ENCODE peak calls at places on chromosome 19, in six cellular contexts. U, N, S, X, J and I are unnamed samples.

GRCh38 chr19:5484398-5485285 is 29.4 kb downstream of the ZNRF4 start:
- DNase-seq in U (peak; percentile 33), N (peak; percentile 66), S (no peak), X (no peak), J (peak; percentile 59), I (no peak)

GRCh38 chr19:10984166-10984735 is 23.4 kb downstream of the SMARCA4 start:
- DNase-seq in U (no peak), N (no peak), S (no peak), X (no peak), J (no peak), I (no peak)

GRCh38 chr19:1865172-1866010 is 2.0 kb upstream of the KLF16 start:
- DNase-seq in U (no peak), N (no peak), S (no peak), X (no peak), J (no peak), I (no peak)

GRCh38 chr19:27762933-27763332 is 1450.0 kb downstream of the UQCRFS1 start:
- DNase-seq in U (no peak), N (no peak), S (no peak), X (no peak), J (no peak), I (no peak)

GRCh38 chr19:48400018-48400742 is 6.7 kb downstream of the GRIN2D start:
- DNase-seq in U (no peak), N (peak; percentile 67), S (peak; percentile 53), X (no peak), J (no peak), I (no peak)

GRCh38 chr19:5127710-5128109 is 158.8 kb downstream of the KDM4B start:
- DNase-seq in U (no peak), N (no peak), S (no peak), X (no peak), J (no peak), I (no peak)

GRCh38 chr19:40798997-40799557 is at the start of gene EGLN2:
- DNase-seq in U (no peak), N (no peak), S (no peak), X (no peak), J (no peak), I (no peak)

GRCh38 chr19:10505583-10506229 is 2.5 kb upstream of the KEAP1 start:
- DNase-seq in U (no peak), N (peak; percentile 83), S (peak; percentile 71), X (peak; percentile 85), J (peak; percentile 55), I (no peak)

GRCh38 chr19:47024502-47024901 is 4.9 kb downstream of the NPAS1 start:
- DNase-seq in U (no peak), N (no peak), S (no peak), X (no peak), J (no peak), I (no peak)

GRCh38 chr19:11657307-11657706 is 60.0 kb downstream of the ZNF627 start:
- DNase-seq in U (no peak), N (no peak), S (no peak), X (no peak), J (no peak), I (no peak)

GRCh38 chr19:22945560-22945959 is 57.4 kb downstream of the ZNF728 start:
- DNase-seq in U (no peak), N (no peak), S (no peak), X (peak; percentile 36), J (no peak), I (no peak)

GRCh38 chr19:15197275-15198005 is 3.4 kb downstream of the NOTCH3 start:
- DNase-seq in U (no peak), N (no peak), S (no peak), X (no peak), J (no peak), I (no peak)

GRCh38 chr19:1584500-1585242 is 8.0 kb downstream of the MBD3 start:
- DNase-seq in U (no peak), N (no peak), S (no peak), X (no peak), J (no peak), I (no peak)

GRCh38 chr19:30630289-30631034 is 258.3 kb downstream of the ZNF536 start:
- DNase-seq in U (no peak), N (no peak), S (no peak), X (no peak), J (no peak), I (no peak)

GRCh38 chr19:38514812-38515633 is 81.5 kb downstream of the RYR1 start:
- DNase-seq in U (peak; percentile 2), N (peak; percentile 78), S (peak; percentile 42), X (peak; percentile 79), J (peak; percentile 71), I (peak; percentile 5)

GRCh38 chr19:19232231-19232630 is 20.5 kb downstream of the NCAN start:
- DNase-seq in U (no peak), N (peak; percentile 66), S (no peak), X (no peak), J (no peak), I (no peak)

GRCh38 chr19:15897738-15898276 is at the start of gene CYP4F2:
- DNase-seq in U (no peak), N (no peak), S (no peak), X (no peak), J (no peak), I (no peak)

GRCh38 chr19:35846038-35846668 is 6.2 kb downstream of the NPHS1 start:
- DNase-seq in U (no peak), N (no peak), S (no peak), X (no peak), J (no peak), I (no peak)
- TF ChIP-seq CTCF in U (no peak), N (no peak), S (no peak), X (no peak), J (no peak), I (no peak)

DNA sequence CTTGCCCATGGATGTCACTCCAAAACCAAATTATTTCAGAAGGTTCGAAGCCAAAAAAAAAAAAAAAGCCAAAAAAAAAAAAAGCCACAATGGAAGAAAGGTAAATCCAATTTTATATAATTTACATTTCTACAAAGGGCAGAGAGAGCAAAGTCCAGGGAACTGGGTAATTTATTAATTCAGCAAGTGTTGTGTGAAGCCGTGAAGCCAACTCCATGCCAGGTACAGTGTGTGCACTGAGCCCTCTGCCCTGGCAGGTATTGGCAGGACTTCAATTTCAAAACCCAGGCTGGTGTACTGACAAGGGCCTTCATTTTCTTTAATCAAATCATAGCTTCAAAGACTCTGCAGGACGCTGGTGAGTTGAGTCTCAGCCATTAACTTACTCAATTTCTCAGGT is 5.5 kb upstream of the RFPL4A start:
- DNase-seq in U (no peak), N (no peak), S (no peak), X (no peak), J (no peak), I (no peak)
- TF ChIP-seq CTCF in U (no peak), N (no peak), S (no peak), X (no peak), J (no peak), I (no peak)

GRCh38 chr19:44581288-44581687 is 32.1 kb upstream of the IGSF23 start:
- DNase-seq in U (no peak), N (no peak), S (no peak), X (no peak), J (no peak), I (no peak)

GRCh38 chr19:44585371-44586141 is 27.8 kb upstream of the IGSF23 start:
- DNase-seq in U (no peak), N (no peak), S (no peak), X (no peak), J (no peak), I (no peak)

GRCh38 chr19:44580366-44580895 is 32.9 kb upstream of the IGSF23 start:
- DNase-seq in U (no peak), N (no peak), S (no peak), X (no peak), J (no peak), I (no peak)

GRCh38 chr19:44579663-44580365 is 33.5 kb upstream of the IGSF23 start:
- DNase-seq in U (no peak), N (no peak), S (no peak), X (no peak), J (no peak), I (no peak)

DNA sequence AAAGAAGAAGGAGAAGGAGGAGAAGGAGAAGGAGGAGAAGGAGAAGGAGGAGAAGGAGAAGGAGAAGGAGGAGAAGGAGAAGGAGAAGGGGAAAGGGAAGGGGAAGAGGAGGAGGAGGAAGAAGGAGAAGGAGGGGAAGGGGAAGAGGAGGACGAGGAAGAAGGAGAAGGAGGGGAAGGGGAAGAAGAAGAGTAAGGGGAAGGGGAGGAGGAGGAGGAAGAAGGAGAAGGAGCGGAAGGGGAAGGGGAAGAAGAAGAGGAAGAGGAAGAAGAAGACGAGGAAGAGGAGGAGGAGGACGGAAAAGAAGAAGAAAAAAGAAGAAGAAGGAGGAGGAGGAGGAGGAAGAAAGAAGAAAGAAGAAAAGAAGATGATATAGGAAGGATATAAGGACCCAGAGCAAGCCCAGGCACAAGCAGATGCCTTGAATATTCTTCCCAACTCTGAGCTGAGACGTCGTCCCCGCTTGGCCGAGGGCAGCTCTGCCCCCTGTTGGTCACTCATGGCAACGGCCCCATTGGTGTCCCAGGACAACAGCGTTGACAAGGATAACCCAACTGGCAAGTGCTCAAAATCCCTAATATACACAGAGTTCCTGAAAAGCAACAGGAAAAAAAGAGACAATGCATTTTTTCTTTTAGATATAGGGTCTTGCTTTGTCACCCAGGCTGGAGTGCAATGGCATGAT is 30.6 kb upstream of the IGSF23 start:
- DNase-seq in U (no peak), N (peak; percentile 48), S (no peak), X (peak; percentile 5), J (no peak), I (no peak)
- TF ChIP-seq CTCF in U (peak; percentile 54), N (peak; percentile 49), S (peak; percentile 63), X (peak; percentile 39), J (peak; percentile 62), I (peak; percentile 46)

DNA sequence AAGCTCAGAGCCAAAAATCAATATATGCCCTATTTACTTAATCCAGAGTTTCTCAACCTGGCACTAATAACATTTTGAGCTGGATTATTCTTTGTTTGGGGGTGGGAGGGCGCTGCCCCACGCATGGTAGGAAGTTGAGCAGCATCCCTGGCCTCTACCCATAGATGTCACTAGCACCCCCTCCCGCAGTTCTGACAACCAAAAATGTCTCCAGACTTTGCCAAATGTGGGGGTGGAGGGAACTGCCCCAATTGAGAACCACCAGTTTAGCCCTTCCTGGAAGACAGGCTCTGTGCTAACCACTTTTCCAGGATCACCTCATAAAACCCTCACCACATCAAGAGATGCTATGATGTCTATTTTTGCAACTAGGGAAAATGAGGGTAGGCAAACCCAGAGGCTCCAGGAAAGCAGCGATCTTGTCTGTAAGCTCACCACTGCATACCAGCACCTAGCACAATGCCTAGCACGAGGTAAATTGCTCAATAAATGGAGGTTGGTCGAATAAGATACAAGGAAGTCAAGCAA is 1.1 kb downstream of the TRIR start:
- DNase-seq in U (no peak), N (no peak), S (no peak), X (peak; percentile 68), J (no peak), I (no peak)
- TF ChIP-seq CTCF in U (peak; percentile 49), N (no peak), S (no peak), X (peak; percentile 40), J (peak; percentile 28), I (peak; percentile 35)

GRCh38 chr19:35986664-35987570 is 8.1 kb upstream of the SDHAF1 start:
- DNase-seq in U (no peak), N (peak; percentile 71), S (peak; percentile 50), X (no peak), J (no peak), I (no peak)
- TF ChIP-seq CTCF in U (no peak), N (no peak), S (no peak), X (no peak), J (no peak), I (no peak)